ENCODE peak calls at places on chromosomes 4 and X, in ten cellular contexts. J, D, Z, L, P, S, H, C, Q and N are unnamed samples.

GRCh38 chrX:110684653-110685052 is 111.0 kb downstream of the CHRDL1 start:
- DNase-seq in Z (peak; percentile 54), J (no peak), D (no peak), P (no peak), H (no peak), Q (no peak), L (no peak), C (no peak), S (no peak), N (no peak)

GRCh38 chr4:166657261-166657660 is 577.0 kb downstream of the SPOCK3 start:
- DNase-seq in S (no peak), J (no peak), H (no peak), Z (peak; percentile 17), C (peak; percentile 4), L (no peak), Q (no peak), D (no peak), P (no peak), N (no peak)

GRCh38 chr4:74661427-74662171 is 132.7 kb downstream of the BTC start:
- DNase-seq in H (no peak), P (no peak), C (no peak), S (no peak), Q (no peak), L (no peak), Z (peak; percentile 72), D (no peak), J (no peak), N (no peak)

GRCh38 chrX:88982183-88982582 is 235.2 kb downstream of the CPXCR1 start:
- DNase-seq in Z (no peak), J (no peak), Q (no peak), P (no peak), H (no peak), S (no peak), C (no peak), L (no peak), D (no peak), N (no peak)

GRCh38 chr4:85595796-85596559 is 121.0 kb downstream of the ARHGAP24 start:
- DNase-seq in H (no peak), D (no peak), Z (no peak), C (no peak), S (no peak), L (no peak), P (no peak), J (no peak), Q (no peak), N (no peak)

GRCh38 chr4:23967281-23967680 is 77.4 kb upstream of the PPARGC1A start:
- DNase-seq in C (no peak), S (no peak), L (no peak), Z (no peak), J (no peak), H (no peak), D (no peak), P (no peak), Q (no peak), N (no peak)

GRCh38 chr4:152100378-152101201 is 339.8 kb upstream of the GATB start:
- DNase-seq in P (no peak), C (no peak), S (peak; percentile 56), J (peak; percentile 97), Z (peak; percentile 37), H (peak; percentile 84), D (no peak), L (peak; percentile 30), Q (peak; percentile 38), N (no peak)

GRCh38 chr4:38150021-38150671 is 189.9 kb downstream of the PTTG2 start:
- DNase-seq in Z (no peak), H (no peak), D (no peak), S (no peak), C (peak; percentile 72), J (no peak), L (no peak), P (no peak), Q (no peak), N (no peak)

GRCh38 chr4:11931266-11931665 is 502.6 kb upstream of the HS3ST1 start:
- DNase-seq in L (no peak), J (no peak), C (no peak), H (no peak), D (no peak), P (no peak), S (no peak), Q (no peak), Z (peak; percentile 39), N (no peak)

GRCh38 chr4:167428172-167428571 is 193.9 kb upstream of the SPOCK3 start:
- DNase-seq in C (no peak), Q (no peak), P (no peak), J (no peak), D (peak; percentile 2), L (no peak), H (no peak), Z (no peak), S (no peak), N (no peak)

GRCh38 chr4:182808673-182809416 is 108.3 kb downstream of the DCTD start:
- DNase-seq in Z (no peak), J (peak; percentile 86), P (no peak), S (peak; percentile 32), H (no peak), C (peak; percentile 48), D (no peak), L (no peak), Q (no peak), N (no peak)

GRCh38 chrX:37796805-37797204 is 16.9 kb downstream of the CYBB start:
- DNase-seq in Z (no peak), Q (peak; percentile 15), L (peak; percentile 20), D (no peak), S (no peak), P (no peak), C (no peak), J (no peak), H (peak; percentile 64), N (no peak)

GRCh38 chr4:66524778-66525177 is 854.5 kb upstream of the EPHA5 start:
- DNase-seq in L (no peak), D (no peak), P (no peak), S (no peak), J (no peak), Z (no peak), H (no peak), C (no peak), Q (no peak), N (no peak)

GRCh38 chr4:188976644-188977115 is 837.4 kb downstream of the TRIML1 start:
- DNase-seq in H (peak; percentile 66), Q (no peak), S (no peak), C (peak; percentile 76), Z (peak; percentile 58), D (no peak), P (no peak), J (no peak), L (no peak), N (no peak)

GRCh38 chr4:156729416-156729815 is 242.2 kb downstream of the PDGFC start:
- DNase-seq in S (no peak), C (no peak), H (no peak), Z (no peak), J (no peak), Q (no peak), L (no peak), P (no peak), D (no peak), N (no peak)

GRCh38 chr4:134426821-134427220 is 225.2 kb upstream of the PABPC4L start:
- DNase-seq in C (no peak), D (no peak), P (no peak), J (no peak), Z (no peak), L (no peak), S (no peak), Q (no peak), H (no peak), N (no peak)

GRCh38 chr4:40251366-40251765 is 54.5 kb downstream of the RHOH start:
- DNase-seq in S (no peak), Q (no peak), C (no peak), H (no peak), P (no peak), J (peak; percentile 77), D (no peak), Z (peak; percentile 91), L (no peak), N (no peak)

GRCh38 chr4:185215261-185215660 is 5.9 kb downstream of the SNX25 start:
- DNase-seq in Z (no peak), J (no peak), H (peak; percentile 37), Q (no peak), D (no peak), P (no peak), S (no peak), C (no peak), L (no peak), N (no peak)

GRCh38 chr4:39621582-39621981 is 17.1 kb downstream of the SMIM14 start:
- DNase-seq in Q (peak; percentile 31), Z (peak; percentile 11), J (no peak), H (no peak), L (peak; percentile 43), P (no peak), D (no peak), S (no peak), C (peak; percentile 72), N (no peak)

GRCh38 chr4:153252122-153252521 is 47.9 kb downstream of the TRIM2 start:
- DNase-seq in Q (no peak), P (no peak), D (no peak), C (no peak), H (no peak), J (no peak), Z (no peak), S (no peak), L (no peak), N (no peak)

GRCh38 chr4:10226756-10227155 is 110.2 kb upstream of the WDR1 start:
- DNase-seq in C (no peak), Q (no peak), Z (no peak), J (no peak), H (no peak), D (no peak), P (no peak), S (no peak), L (no peak), N (no peak)

GRCh38 chr4:77538144-77538543 is 67.5 kb upstream of the CXCL13 start:
- DNase-seq in P (no peak), S (no peak), C (peak; percentile 75), D (peak; percentile 16), Z (peak; percentile 91), H (no peak), Q (no peak), J (peak; percentile 46), L (no peak), N (no peak)

GRCh38 chr4:144649646-144650045 is 3.7 kb downstream of the HHIP start:
- DNase-seq in P (no peak), S (no peak), J (no peak), L (no peak), D (no peak), Z (no peak), H (peak; percentile 93), Q (no peak), C (peak; percentile 37), N (no peak)

GRCh38 chr4:88179261-88179660 is 20.8 kb upstream of the ABCG2 start:
- DNase-seq in Z (peak; percentile 60), J (no peak), P (no peak), D (no peak), Q (no peak), L (no peak), H (no peak), S (no peak), C (no peak), N (no peak)

GRCh38 chr4:107247738-107248137 is 211.6 kb upstream of the DKK2 start:
- DNase-seq in H (peak; percentile 6), D (no peak), J (no peak), P (no peak), S (no peak), C (no peak), Z (no peak), Q (no peak), L (no peak), N (no peak)

GRCh38 chr4:86543080-86543479 is 51.0 kb upstream of the PTPN13 start:
- DNase-seq in D (no peak), H (no peak), Q (no peak), P (no peak), J (no peak), L (no peak), Z (no peak), C (no peak), S (no peak), N (no peak)